ENCODE peak calls at places on chromosomes 7 and 10, in four cellular contexts. One of them, this sample, is unnamed.

GRCh38 chr10:59708816-59709471 is 706 bp downstream of the SLC16A9 start:
- DNase-seq in endodermal cell: peak
- DNase-seq in astrocyte of the spinal cord: no peak
- DNase-seq in sigmoid colon: peak
- DNase-seq in this sample: peak

GRCh38 chr7:104272767-104273384 is 55.5 kb upstream of the LHFPL3 start:
- DNase-seq in sigmoid colon: no peak
- DNase-seq in astrocyte of the spinal cord: peak
- DNase-seq in endodermal cell: no peak
- DNase-seq in this sample: peak

GRCh38 chr10:105041956-105042355 is 400.9 kb downstream of the SORCS3 start:
- DNase-seq in sigmoid colon: no peak
- DNase-seq in endodermal cell: no peak
- DNase-seq in astrocyte of the spinal cord: no peak
- DNase-seq in this sample: no peak

GRCh38 chr7:41565655-41566054 is 137.2 kb downstream of the INHBA start:
- DNase-seq in sigmoid colon: no peak
- DNase-seq in astrocyte of the spinal cord: no peak
- DNase-seq in endodermal cell: no peak
- DNase-seq in this sample: no peak

GRCh38 chr10:131841669-131842139 is 59.1 kb upstream of the PPP2R2D start:
- DNase-seq in endodermal cell: peak
- DNase-seq in sigmoid colon: peak
- DNase-seq in astrocyte of the spinal cord: no peak
- DNase-seq in this sample: no peak

GRCh38 chr10:100569687-100570517 is 34.2 kb downstream of the HIF1AN start:
- DNase-seq in sigmoid colon: no peak
- DNase-seq in astrocyte of the spinal cord: no peak
- DNase-seq in endodermal cell: peak
- DNase-seq in this sample: no peak

GRCh38 chr7:6162331-6162620 is 110.1 kb downstream of the CYTH3 start:
- DNase-seq in sigmoid colon: peak
- DNase-seq in endodermal cell: no peak
- DNase-seq in astrocyte of the spinal cord: no peak
- DNase-seq in this sample: no peak

GRCh38 chr10:34320265-34320664 is 494.8 kb downstream of the PARD3 start:
- DNase-seq in endodermal cell: no peak
- DNase-seq in sigmoid colon: no peak
- DNase-seq in astrocyte of the spinal cord: no peak
- DNase-seq in this sample: no peak

GRCh38 chr7:1758417-1758858 is 88.4 kb downstream of the ELFN1 start:
- DNase-seq in sigmoid colon: peak
- DNase-seq in astrocyte of the spinal cord: no peak
- DNase-seq in endodermal cell: peak
- DNase-seq in this sample: peak

GRCh38 chr10:33878238-33878637 is 543.8 kb upstream of the NRP1 start:
- DNase-seq in astrocyte of the spinal cord: peak
- DNase-seq in sigmoid colon: no peak
- DNase-seq in endodermal cell: no peak
- DNase-seq in this sample: peak

GRCh38 chr7:1449501-1449900 is 9.8 kb downstream of the MICALL2 start:
- DNase-seq in astrocyte of the spinal cord: no peak
- DNase-seq in sigmoid colon: no peak
- DNase-seq in endodermal cell: no peak
- DNase-seq in this sample: no peak

GRCh38 chr7:95804090-95804489 is 31.7 kb downstream of the DYNC1I1 start:
- DNase-seq in astrocyte of the spinal cord: no peak
- DNase-seq in sigmoid colon: no peak
- DNase-seq in endodermal cell: no peak
- DNase-seq in this sample: peak

GRCh38 chr7:84162125-84162524 is 32.5 kb downstream of the SEMA3A start:
- DNase-seq in sigmoid colon: no peak
- DNase-seq in endodermal cell: no peak
- DNase-seq in astrocyte of the spinal cord: no peak
- DNase-seq in this sample: no peak

GRCh38 chr10:102633282-102633681 is 11.0 kb upstream of the TRIM8 start:
- DNase-seq in endodermal cell: peak
- DNase-seq in astrocyte of the spinal cord: peak
- DNase-seq in sigmoid colon: no peak
- DNase-seq in this sample: peak

GRCh38 chr7:51802698-51803097 is 486.1 kb upstream of the COBL start:
- DNase-seq in endodermal cell: peak
- DNase-seq in sigmoid colon: no peak
- DNase-seq in astrocyte of the spinal cord: no peak
- DNase-seq in this sample: no peak

GRCh38 chr10:63700209-63700934 is 179.2 kb downstream of the REEP3 start:
- DNase-seq in astrocyte of the spinal cord: peak
- DNase-seq in sigmoid colon: no peak
- DNase-seq in endodermal cell: no peak
- DNase-seq in this sample: peak

GRCh38 chr7:5695037-5695708 is 86.3 kb downstream of the RNF216 start:
- DNase-seq in sigmoid colon: peak
- DNase-seq in endodermal cell: no peak
- DNase-seq in astrocyte of the spinal cord: peak
- DNase-seq in this sample: peak

GRCh38 chr10:76942556-76943416 is 694.8 kb downstream of the KCNMA1 start:
- DNase-seq in astrocyte of the spinal cord: peak
- DNase-seq in endodermal cell: no peak
- DNase-seq in sigmoid colon: no peak
- DNase-seq in this sample: peak

GRCh38 chr7:129779602-129780256 is 168.2 kb downstream of the NRF1 start:
- DNase-seq in sigmoid colon: no peak
- DNase-seq in astrocyte of the spinal cord: no peak
- DNase-seq in endodermal cell: no peak
- DNase-seq in this sample: no peak

GRCh38 chr7:129780257-129781127 is 169.0 kb downstream of the NRF1 start:
- DNase-seq in endodermal cell: peak
- DNase-seq in sigmoid colon: no peak
- DNase-seq in astrocyte of the spinal cord: no peak
- DNase-seq in this sample: no peak

GRCh38 chr7:129782257-129783096 is 170.3 kb downstream of the UBE2H start:
- DNase-seq in sigmoid colon: no peak
- DNase-seq in astrocyte of the spinal cord: no peak
- DNase-seq in endodermal cell: peak
- DNase-seq in this sample: no peak

GRCh38 chr7:129781856-129782256 is 170.3 kb downstream of the NRF1 start:
- DNase-seq in sigmoid colon: no peak
- DNase-seq in astrocyte of the spinal cord: no peak
- DNase-seq in endodermal cell: peak
- DNase-seq in this sample: no peak

GRCh38 chr7:129781128-129781855 is 169.8 kb downstream of the NRF1 start:
- DNase-seq in sigmoid colon: no peak
- DNase-seq in astrocyte of the spinal cord: no peak
- DNase-seq in endodermal cell: peak
- DNase-seq in this sample: no peak
- H3K4me3 ChIP-seq in sigmoid colon: no peak
- H3K4me3 ChIP-seq in astrocyte of the spinal cord: no peak
- H3K4me3 ChIP-seq in endodermal cell: no peak
- H3K4me3 ChIP-seq in this sample: no peak

DNA sequence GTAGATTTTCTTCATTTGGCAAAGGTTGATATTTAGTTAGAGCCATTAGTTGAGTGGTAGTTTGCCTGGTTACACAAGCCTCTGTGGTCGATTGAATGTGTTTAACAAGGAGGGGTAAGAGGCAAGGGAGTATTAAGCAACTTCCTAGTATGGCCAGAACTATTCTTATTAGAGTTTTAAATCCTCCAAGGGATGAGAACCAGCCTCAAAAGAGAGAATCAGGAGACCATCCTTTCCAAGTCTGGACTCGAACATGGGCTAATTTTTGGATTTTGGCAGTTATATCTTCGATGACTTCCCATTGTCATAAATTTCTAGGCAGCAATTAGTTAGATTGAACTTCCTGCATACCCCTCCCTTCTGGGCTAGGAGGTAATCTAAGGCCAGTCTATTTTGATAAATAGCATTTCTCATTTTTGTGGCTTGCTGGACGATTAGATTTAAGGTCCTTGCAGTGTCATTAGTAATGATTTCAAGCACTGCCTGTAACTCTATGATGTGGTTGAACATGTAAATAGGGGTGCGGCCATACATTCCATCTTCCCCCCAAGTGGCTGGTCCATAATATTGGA is 219.5 kb upstream of the KCND2 start:
- DNase-seq in astrocyte of the spinal cord: peak
- DNase-seq in endodermal cell: no peak
- DNase-seq in sigmoid colon: no peak
- DNase-seq in this sample: peak
- H3K4me3 ChIP-seq in astrocyte of the spinal cord: no peak
- H3K4me3 ChIP-seq in endodermal cell: no peak
- H3K4me3 ChIP-seq in sigmoid colon: no peak
- H3K4me3 ChIP-seq in this sample: no peak

GRCh38 chr7:102302025-102302424 is 15.4 kb downstream of the SH2B2 start:
- DNase-seq in sigmoid colon: no peak
- DNase-seq in astrocyte of the spinal cord: no peak
- DNase-seq in endodermal cell: no peak
- DNase-seq in this sample: no peak

GRCh38 chr7:102303669-102304422 is 17.2 kb downstream of the SH2B2 start:
- DNase-seq in endodermal cell: no peak
- DNase-seq in astrocyte of the spinal cord: no peak
- DNase-seq in sigmoid colon: no peak
- DNase-seq in this sample: no peak

GRCh38 chr7:102304668-102305067 is 18.0 kb downstream of the SH2B2 start:
- DNase-seq in endodermal cell: no peak
- DNase-seq in sigmoid colon: no peak
- DNase-seq in astrocyte of the spinal cord: no peak
- DNase-seq in this sample: no peak

GRCh38 chr7:102306916-102307677 is 20.4 kb downstream of the SH2B2 start:
- DNase-seq in astrocyte of the spinal cord: peak
- DNase-seq in sigmoid colon: no peak
- DNase-seq in endodermal cell: peak
- DNase-seq in this sample: peak

DNA sequence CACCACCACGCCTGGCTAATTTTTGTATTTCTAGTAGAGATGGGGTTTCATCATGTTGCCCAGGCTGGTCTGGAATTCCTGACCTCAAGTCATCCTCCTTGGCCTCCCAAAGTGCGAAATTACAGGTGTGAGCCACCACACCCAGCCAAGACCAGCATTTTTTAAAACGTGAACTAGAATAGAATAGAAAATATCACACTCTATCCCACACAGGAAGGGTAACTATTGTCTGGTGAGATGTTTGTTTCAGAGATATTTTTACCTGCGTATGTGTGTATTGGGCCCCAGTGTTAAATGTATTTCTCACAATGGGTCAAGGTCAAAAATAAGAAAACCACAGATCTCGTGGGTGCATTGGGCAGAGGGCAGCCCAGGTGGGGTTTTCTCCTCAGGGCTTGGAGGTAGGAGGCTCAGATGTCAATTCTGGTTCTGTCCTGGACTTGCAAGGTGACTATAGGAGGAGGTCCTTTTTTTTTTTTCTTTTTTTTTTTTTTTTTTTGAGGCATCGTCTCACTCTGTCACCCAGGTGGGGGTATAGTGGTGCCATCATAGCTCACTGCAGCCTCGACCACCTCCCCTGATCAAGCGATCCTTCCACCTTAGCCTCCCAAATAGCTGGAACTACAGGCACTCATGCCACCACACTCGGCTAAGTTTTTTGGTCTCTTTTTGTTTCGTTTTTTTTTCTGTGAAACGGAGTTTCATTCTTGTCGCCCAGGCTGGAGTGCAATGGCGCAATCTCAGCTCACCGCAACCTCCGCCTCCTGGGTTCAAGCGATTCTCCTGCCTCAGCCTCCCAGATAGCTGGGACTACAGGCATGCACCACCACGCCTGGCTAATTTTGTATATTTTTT is 19.0 kb downstream of the SH2B2 start:
- DNase-seq in sigmoid colon: no peak
- DNase-seq in astrocyte of the spinal cord: no peak
- DNase-seq in endodermal cell: no peak
- DNase-seq in this sample: no peak
- H3K4me3 ChIP-seq in sigmoid colon: no peak
- H3K4me3 ChIP-seq in astrocyte of the spinal cord: no peak
- H3K4me3 ChIP-seq in endodermal cell: no peak
- H3K4me3 ChIP-seq in this sample: no peak

GRCh38 chr10:13003781-13004180 is 2.3 kb upstream of the CCDC3 start:
- DNase-seq in endodermal cell: no peak
- DNase-seq in astrocyte of the spinal cord: no peak
- DNase-seq in sigmoid colon: no peak
- DNase-seq in this sample: no peak

GRCh38 chr10:13001887-13002212 is 337 bp upstream of the CCDC3 start:
- DNase-seq in endodermal cell: no peak
- DNase-seq in astrocyte of the spinal cord: no peak
- DNase-seq in sigmoid colon: no peak
- DNase-seq in this sample: no peak

GRCh38 chr10:13003004-13003403 is 1.5 kb upstream of the CCDC3 start:
- DNase-seq in sigmoid colon: no peak
- DNase-seq in astrocyte of the spinal cord: no peak
- DNase-seq in endodermal cell: no peak
- DNase-seq in this sample: peak

GRCh38 chr10:13000431-13000830 is 1.1 kb downstream of the CCDC3 start:
- DNase-seq in endodermal cell: peak
- DNase-seq in astrocyte of the spinal cord: no peak
- DNase-seq in sigmoid colon: no peak
- DNase-seq in this sample: peak

GRCh38 chr10:13001041-13001886 is at the start of gene CCDC3:
- DNase-seq in endodermal cell: peak
- DNase-seq in sigmoid colon: no peak
- DNase-seq in astrocyte of the spinal cord: no peak
- DNase-seq in this sample: no peak
- H3K4me3 ChIP-seq in endodermal cell: peak
- H3K4me3 ChIP-seq in sigmoid colon: peak
- H3K4me3 ChIP-seq in astrocyte of the spinal cord: peak
- H3K4me3 ChIP-seq in this sample: peak

DNA sequence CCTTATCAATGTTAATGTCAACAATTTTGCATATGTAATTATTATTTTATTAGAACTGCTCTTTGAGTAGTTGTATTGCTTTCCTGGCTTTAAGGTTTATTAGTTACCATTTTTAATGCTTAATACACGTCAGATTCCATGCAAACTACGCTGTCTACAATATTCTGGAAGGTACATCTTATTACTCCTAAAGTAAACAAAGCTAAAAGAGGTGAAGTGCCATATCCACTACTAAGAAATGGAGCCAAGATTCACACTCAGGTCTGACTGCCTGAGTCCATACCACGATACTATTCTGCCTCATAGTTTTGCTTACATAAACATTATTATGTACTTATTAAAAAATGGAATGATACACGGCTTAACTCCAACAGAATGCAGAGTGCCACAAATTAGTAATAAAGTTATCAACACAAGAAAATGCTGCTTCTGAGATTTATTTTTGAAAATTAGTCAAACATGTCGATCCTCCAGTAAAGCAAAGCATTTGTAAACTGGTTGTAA is 1.2 kb upstream of the DMTF1 start:
- DNase-seq in endodermal cell: no peak
- DNase-seq in astrocyte of the spinal cord: no peak
- DNase-seq in sigmoid colon: no peak
- DNase-seq in this sample: no peak
- H3K4me3 ChIP-seq in endodermal cell: peak
- H3K4me3 ChIP-seq in astrocyte of the spinal cord: peak
- H3K4me3 ChIP-seq in sigmoid colon: peak
- H3K4me3 ChIP-seq in this sample: peak

This sample was measured in choroid plexus epithelial cell.